ENCODE peak calls at places on chromosomes 1 and 21, in nine cellular contexts. C is heart left ventricle; Q is MM.1S; D is neural progenitor cell; J is lower lobe of right lung; M is prostate gland; Z is activated CD8-positive, alpha-beta T cell treated with anti-CD3 and anti-CD28 coated beads for 36 hours; F is NB4; R is bronchial epithelial cell. G is an unnamed sample.

GRCh38 chr1:71809085-71809484 is 473.3 kb downstream of the NEGR1 start:
- DNase-seq in C (no peak), Q (no peak), D (no peak), J (no peak), M (no peak), Z (no peak), F (no peak), R (no peak), G (no peak)

GRCh38 chr1:27542463-27543273 is 52.7 kb upstream of the WASF2 start:
- DNase-seq in C (no peak), Q (no peak), D (no peak), J (no peak), M (peak), Z (peak), F (no peak), R (peak), G (no peak)

GRCh38 chr1:115454835-115455511 is 116.9 kb upstream of the NGF start:
- DNase-seq in C (peak), Q (no peak), D (peak), J (peak), M (peak), Z (no peak), F (no peak), R (no peak), G (no peak)

GRCh38 chr1:201686709-201687455 is 142.1 kb upstream of the IPO9 start:
- DNase-seq in C (no peak), Q (peak), D (peak), J (no peak), M (no peak), Z (no peak), F (peak), R (peak), G (no peak)

GRCh38 chr1:62687903-62688686 is at the start of gene DOCK7:
- DNase-seq in C (peak), Q (peak), D (peak), J (peak), M (peak), Z (peak), F (peak), R (peak), G (peak)

GRCh38 chr21:31520506-31521163 is 138.9 kb upstream of the SOD1 start:
- DNase-seq in C (no peak), Q (no peak), D (no peak), J (no peak), M (no peak), Z (no peak), F (no peak), R (no peak), G (no peak)

GRCh38 chr1:89381617-89382016 is 17.8 kb downstream of the GBP6 start:
- DNase-seq in C (no peak), Q (no peak), D (no peak), J (no peak), M (no peak), Z (no peak), F (no peak), R (no peak), G (no peak)

GRCh38 chr21:42162831-42163510 is 56.0 kb upstream of the ABCG1 start:
- DNase-seq in C (no peak), Q (no peak), D (no peak), J (no peak), M (no peak), Z (peak), F (peak), R (no peak), G (no peak)

GRCh38 chr1:200369706-200370105 is 40.1 kb downstream of the ZNF281 start:
- DNase-seq in C (no peak), Q (no peak), D (no peak), J (no peak), M (no peak), Z (no peak), F (no peak), R (no peak), G (no peak)

GRCh38 chr1:182196897-182197546 is 135.5 kb upstream of the ZNF648 start:
- DNase-seq in C (no peak), Q (no peak), D (no peak), J (no peak), M (no peak), Z (no peak), F (peak), R (no peak), G (no peak)

GRCh38 chr1:219476116-219476515 is 136.8 kb downstream of the ZC3H11B start:
- DNase-seq in C (no peak), Q (peak), D (no peak), J (no peak), M (no peak), Z (no peak), F (no peak), R (no peak), G (no peak)

GRCh38 chr1:10830961-10831669 is 34.7 kb upstream of the CASZ1 start:
- DNase-seq in C (no peak), Q (no peak), D (no peak), J (no peak), M (no peak), Z (peak), F (peak), R (peak), G (no peak)

GRCh38 chr1:222546548-222547259 is 1.2 kb downstream of the HHIPL2 start:
- DNase-seq in C (no peak), Q (no peak), D (peak), J (no peak), M (no peak), Z (no peak), F (peak), R (peak), G (no peak)

GRCh38 chr21:17371470-17371869 is 141.4 kb upstream of the CXADR start:
- DNase-seq in C (no peak), Q (no peak), D (no peak), J (no peak), M (no peak), Z (no peak), F (no peak), R (peak), G (no peak)

GRCh38 chr21:17436626-17437111 is 76.2 kb upstream of the CXADR start:
- DNase-seq in C (no peak), Q (no peak), D (peak), J (no peak), M (no peak), Z (no peak), F (no peak), R (no peak), G (no peak)

GRCh38 chr1:186289943-186290560 is 85.0 kb downstream of the TPR start:
- DNase-seq in C (no peak), Q (no peak), D (no peak), J (no peak), M (no peak), Z (no peak), F (no peak), R (no peak), G (no peak)

GRCh38 chr1:77370161-77370560 is 88.3 kb downstream of the AK5 start:
- DNase-seq in C (no peak), Q (no peak), D (no peak), J (no peak), M (no peak), Z (no peak), F (no peak), R (no peak), G (no peak)

GRCh38 chr1:109112652-109113285 is 1.1 kb upstream of the ELAPOR1 start:
- DNase-seq in C (peak), Q (peak), D (peak), J (peak), M (peak), Z (peak), F (peak), R (peak), G (peak)

GRCh38 chr1:109113787-109114568 is at the start of gene ELAPOR1:
- DNase-seq in C (peak), Q (peak), D (peak), J (peak), M (peak), Z (peak), F (no peak), R (peak), G (peak)

GRCh38 chr1:109116286-109116685 is 2.4 kb downstream of the ELAPOR1 start:
- DNase-seq in C (no peak), Q (no peak), D (no peak), J (no peak), M (peak), Z (no peak), F (no peak), R (no peak), G (no peak)

GRCh38 chr1:109112056-109112651 is 1.8 kb upstream of the ELAPOR1 start:
- DNase-seq in C (no peak), Q (peak), D (no peak), J (no peak), M (no peak), Z (no peak), F (peak), R (peak), G (peak)

DNA sequence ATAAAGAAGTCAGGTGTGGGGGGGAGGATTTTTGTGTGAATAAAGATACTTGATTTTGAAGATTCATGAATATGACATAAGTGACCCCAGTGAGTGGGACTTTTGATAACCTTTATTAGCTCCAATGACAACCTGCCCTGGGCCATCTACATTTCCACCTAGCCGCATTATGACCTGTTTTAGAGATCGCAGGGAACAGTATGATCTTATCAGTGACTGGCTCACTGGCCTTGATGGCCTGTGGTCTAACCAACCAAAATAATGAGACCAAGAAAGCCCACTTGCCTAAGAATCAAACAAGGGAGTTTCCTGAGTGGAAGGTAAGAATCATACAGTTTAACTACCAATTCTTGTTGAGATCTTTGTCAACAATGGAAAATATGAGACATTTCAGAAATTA is 1.8 kb downstream of the ELAPOR1 start:
- DNase-seq in C (no peak), Q (no peak), D (no peak), J (no peak), M (no peak), Z (peak), F (no peak), R (no peak), G (no peak)
- TF ChIP-seq CTCF in C (no peak), Q (no peak), D (no peak), J (no peak), M (no peak), Z (no peak), F (no peak), R (no peak), G (no peak)

GRCh38 chr1:212608209-212608955 is at the start of gene ATF3:
- DNase-seq in C (peak), Q (peak), D (peak), J (peak), M (peak), Z (peak), F (peak), R (peak), G (peak)
- TF ChIP-seq CTCF in C (no peak), Q (no peak), D (no peak), J (no peak), M (no peak), Z (no peak), F (no peak), R (no peak), G (no peak)

DNA sequence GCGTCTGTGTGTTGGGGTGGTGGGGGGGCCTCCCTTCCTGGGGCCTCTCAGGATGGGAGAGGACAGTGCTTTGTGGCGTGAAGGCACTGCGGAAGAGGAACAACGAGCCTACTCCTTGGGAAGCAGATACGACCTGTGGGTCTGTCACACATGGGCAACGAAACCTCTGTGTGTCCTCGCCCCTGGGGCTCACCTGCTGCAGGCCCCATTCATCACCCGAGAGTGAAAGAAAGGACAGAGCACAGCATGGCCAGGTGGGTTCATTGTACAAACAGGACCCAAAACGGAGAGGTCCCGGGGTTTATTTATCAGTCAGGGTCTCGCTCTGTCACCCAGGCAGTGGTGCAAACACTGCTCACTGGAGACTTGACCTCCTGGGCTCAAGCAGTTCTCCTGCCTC is 40.1 kb upstream of the LIN9 start:
- DNase-seq in C (no peak), Q (no peak), D (no peak), J (no peak), M (no peak), Z (no peak), F (no peak), R (no peak), G (no peak)
- TF ChIP-seq CTCF in C (no peak), Q (no peak), D (no peak), J (no peak), M (no peak), Z (no peak), F (no peak), R (no peak), G (no peak)

DNA sequence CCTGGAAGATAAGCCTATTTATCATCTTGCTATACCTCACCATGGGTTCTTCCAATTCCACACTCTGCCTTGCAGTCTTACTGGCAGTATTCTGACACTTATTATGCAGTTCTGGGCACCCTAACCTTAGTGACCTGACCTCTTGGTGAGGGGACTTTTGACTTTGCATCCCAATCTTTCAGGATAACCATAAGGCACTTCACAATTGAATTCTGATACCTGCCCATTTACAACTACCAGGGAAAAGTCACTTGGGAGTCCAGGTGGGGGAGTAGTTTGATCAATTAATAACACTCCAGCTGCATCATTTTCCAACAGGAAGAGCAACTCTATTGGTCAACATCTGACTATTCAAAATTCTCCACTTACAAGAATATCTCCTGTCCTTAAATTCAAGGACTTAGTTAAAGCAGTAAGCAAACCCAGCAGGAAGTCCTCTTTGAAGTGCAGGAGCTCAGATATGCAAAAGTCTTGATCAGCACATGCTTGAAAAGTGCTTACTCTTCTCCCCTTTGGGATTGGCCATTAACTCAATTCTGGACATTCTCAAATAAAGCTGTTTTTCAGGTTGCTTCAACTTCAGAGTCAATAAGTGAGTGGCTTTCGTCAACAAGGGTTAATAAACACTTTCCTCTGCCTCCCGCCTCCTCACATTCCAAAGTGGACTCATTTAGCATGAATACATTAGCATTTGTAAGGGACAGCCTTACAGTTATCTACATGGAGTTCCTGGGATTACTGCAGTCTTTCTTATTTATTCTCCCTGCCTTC is 177.4 kb upstream of the NRIP1 start:
- DNase-seq in C (no peak), Q (no peak), D (peak), J (no peak), M (no peak), Z (no peak), F (no peak), R (peak), G (no peak)
- TF ChIP-seq CTCF in C (no peak), Q (no peak), D (no peak), J (no peak), M (no peak), Z (no peak), F (no peak), R (peak), G (no peak)

DNA sequence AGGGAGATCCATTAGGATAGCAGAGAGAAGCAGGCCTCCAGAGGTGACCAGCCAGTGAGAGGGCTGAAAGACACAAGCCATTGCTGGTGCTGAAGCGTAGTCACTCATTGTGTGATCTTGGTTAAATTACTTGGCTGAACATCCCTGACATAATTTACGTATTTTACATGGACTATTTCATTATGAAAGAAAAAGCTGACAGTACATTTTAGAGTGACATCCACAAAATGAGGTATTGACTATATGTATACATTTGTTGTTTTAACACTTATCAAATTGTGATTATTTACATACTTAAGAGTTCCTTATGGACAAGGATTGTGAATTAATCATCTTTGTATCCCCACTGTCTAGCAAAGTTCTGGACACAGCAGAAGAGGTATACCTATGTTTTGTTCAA is 14.9 kb downstream of the DESI2 start:
- DNase-seq in C (no peak), Q (no peak), D (no peak), J (no peak), M (no peak), Z (no peak), F (no peak), R (no peak), G (no peak)
- TF ChIP-seq CTCF in C (no peak), Q (no peak), D (no peak), J (no peak), M (no peak), Z (no peak), F (no peak), R (no peak), G (no peak)

G was measured in GM20000.